ENCODE peak calls at places on chromosomes 6 and 20, in five cellular contexts. D, L, N, S and V are unnamed samples. For H3K79me2, the result is how much of the 10 kb centered on the place peaks cover.

GRCh38 chr6:36625161-36625919 is 31.2 kb downstream of the SRSF3 start:
- DNase-seq in D (no peak), L (peak), S (no peak), N (no peak), V (peak)

GRCh38 chr6:114785235-114786127 is 442.7 kb upstream of the HS3ST5 start:
- DNase-seq in N (no peak), S (no peak), D (no peak), L (no peak), V (no peak)

GRCh38 chr6:144555078-144555477 is 269.9 kb downstream of the UTRN start:
- DNase-seq in D (no peak), L (no peak), N (no peak), S (no peak), V (no peak)

GRCh38 chr20:11267131-11267761 is 593.4 kb upstream of the JAG1 start:
- DNase-seq in D (peak), L (peak), N (peak), S (peak), V (peak)

GRCh38 chr6:79536615-79536968 is 638 bp downstream of the LCA5 start:
- DNase-seq in S (peak), D (no peak), N (no peak), L (peak), V (peak)

GRCh38 chr6:53287336-53288225 is 61.2 kb downstream of the ELOVL5 start:
- DNase-seq in S (no peak), L (no peak), D (no peak), N (no peak), V (peak)

GRCh38 chr20:18983796-18984195 is 170.2 kb downstream of the SCP2D1 start:
- DNase-seq in D (no peak), L (no peak), N (no peak), S (no peak), V (no peak)

GRCh38 chr20:18394363-18394762 is 72.5 kb downstream of the DZANK1 start:
- DNase-seq in N (no peak), L (no peak), S (no peak), D (no peak), V (peak)

GRCh38 chr6:68628156-68628555 is 6.9 kb upstream of the ADGRB3 start:
- DNase-seq in L (no peak), N (no peak), S (no peak), D (no peak), V (no peak)

GRCh38 chr20:23048283-23049200 is 930 bp downstream of the THBD start:
- DNase-seq in N (peak), D (no peak), L (peak), S (peak), V (peak)

GRCh38 chr6:14542670-14543366 is 425.2 kb downstream of the CD83 start:
- DNase-seq in N (no peak), L (peak), S (no peak), D (no peak), V (no peak)

GRCh38 chr6:29529956-29530355 is 29.6 kb downstream of the UBD start:
- DNase-seq in D (no peak), L (no peak), S (no peak), N (no peak), V (no peak)

GRCh38 chr20:23143098-23143497 is 57.0 kb upstream of the CD93 start:
- DNase-seq in D (peak), L (peak), S (peak), N (peak), V (no peak)

GRCh38 chr6:143000771-143001170 is 55.8 kb upstream of the HIVEP2 start:
- DNase-seq in D (no peak), S (no peak), L (no peak), N (no peak), V (peak)

GRCh38 chr6:37171141-37171969 is 1.4 kb downstream of the PIM1 start:
- DNase-seq in S (peak), N (peak), L (peak), D (no peak), V (peak)

GRCh38 chr20:48656661-48657211 is 171.1 kb downstream of the PREX1 start:
- DNase-seq in N (no peak), D (peak), S (no peak), L (peak), V (peak)

GRCh38 chr20:51258582-51259175 is 235.8 kb upstream of the KCNG1 start:
- DNase-seq in D (no peak), L (peak), S (peak), N (no peak), V (peak)

GRCh38 chr20:63740070-63740500 is 509 bp downstream of the SLC2A4RG start:
- DNase-seq in N (peak), D (no peak), S (peak), L (peak), V (peak)

GRCh38 chr20:56429941-56430340 is 17.9 kb downstream of the CASS4 start:
- DNase-seq in D (no peak), L (peak), N (no peak), S (no peak), V (no peak)
- H3K4me3 ChIP-seq in D (no peak), L (no peak), N (no peak), S (no peak), V (no peak)

DNA sequence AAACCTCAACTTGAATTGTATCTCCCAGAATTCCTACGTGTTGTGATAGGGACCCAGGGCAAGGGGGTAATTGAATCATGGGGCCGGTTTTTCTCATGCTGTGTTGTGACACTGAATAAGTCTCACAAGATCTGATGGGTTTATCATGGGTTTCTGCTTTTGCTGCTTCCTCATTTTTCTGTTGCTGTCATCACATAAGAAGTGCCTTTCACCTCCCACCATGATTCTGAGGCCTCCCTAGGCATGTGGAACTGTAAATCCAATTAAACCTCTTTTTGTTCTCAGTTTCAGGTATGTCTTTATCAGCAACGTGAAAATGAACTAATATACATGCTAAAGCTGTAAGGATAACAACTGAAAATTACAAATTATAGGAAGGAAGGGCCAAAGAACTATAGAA is 88.3 kb downstream of the CDYL start:
- DNase-seq in N (no peak), S (no peak), D (no peak), L (no peak), V (no peak)
- H3K79me2 ChIP-seq in N (under half), S (half or more), D (under half), L (half or more), V (half or more)

DNA sequence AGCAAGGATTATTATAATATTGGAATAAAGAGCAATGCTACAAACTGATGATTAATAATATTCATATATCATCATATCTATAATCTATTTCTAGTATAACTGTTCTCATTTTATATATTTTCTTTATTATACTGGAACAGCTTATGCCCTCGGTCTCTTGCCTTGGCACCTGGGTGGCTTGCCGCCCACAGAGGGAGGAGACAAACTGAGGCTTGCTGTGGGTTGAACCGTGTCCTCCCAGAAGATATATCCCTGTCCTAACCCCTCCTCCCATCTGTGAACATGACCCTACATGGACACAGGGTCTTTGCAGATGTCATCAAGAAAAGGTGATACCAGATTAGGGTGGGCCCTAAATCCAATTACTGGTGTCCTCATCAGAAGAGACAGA is 4.7 kb downstream of the RNASET2 start:
- DNase-seq in D (no peak), S (no peak), N (no peak), L (no peak), V (no peak)
- H3K4me3 ChIP-seq in D (no peak), S (no peak), N (no peak), L (no peak), V (no peak)

DNA sequence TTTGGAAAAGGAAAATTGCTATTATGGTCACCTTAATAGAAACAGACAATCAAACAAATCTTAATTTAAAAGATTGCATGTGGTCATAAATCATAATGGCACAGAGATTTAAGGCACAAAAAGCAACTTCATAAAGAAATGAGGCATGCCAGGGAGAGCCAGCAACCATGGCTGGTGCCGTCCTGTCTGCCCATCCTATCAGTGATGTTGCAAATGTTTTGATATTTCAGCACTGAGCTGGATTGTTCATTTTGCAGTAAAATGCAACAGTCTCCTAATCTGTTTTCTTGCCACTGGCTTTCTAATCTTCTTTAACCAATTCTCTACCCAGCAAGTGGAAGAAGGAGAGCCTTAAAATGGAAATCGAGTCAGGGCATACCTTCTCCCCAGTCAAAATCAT is 249.8 kb downstream of the SAMD5 start:
- DNase-seq in S (no peak), L (no peak), N (no peak), D (no peak), V (no peak)
- H3K79me2 ChIP-seq in S (under half), L (under half), N (under half), D (under half), V (under half)

DNA sequence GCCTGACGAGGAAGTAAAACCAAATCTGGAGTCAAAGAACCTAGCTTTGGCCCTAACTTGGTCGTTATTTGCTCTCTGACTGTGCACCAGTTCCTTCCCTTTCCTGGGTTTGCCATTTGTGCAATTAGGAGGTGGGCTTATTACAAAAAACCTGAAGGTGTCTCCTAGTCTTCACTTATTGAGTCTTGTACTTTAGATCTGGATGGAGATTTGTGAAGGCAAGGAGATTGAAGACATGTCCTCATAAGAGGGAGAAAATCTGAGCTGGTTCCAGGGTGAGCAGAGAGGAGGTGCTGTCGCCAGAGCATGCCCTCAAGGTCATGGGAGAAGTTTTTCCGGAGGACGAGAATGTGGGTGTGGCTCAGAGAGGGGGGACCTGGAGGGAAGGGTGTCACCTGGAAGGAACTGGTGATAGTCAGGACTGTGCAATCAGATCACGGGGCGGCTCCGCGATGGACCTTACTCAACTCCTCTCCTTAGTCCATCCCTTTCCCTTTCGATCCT is 703 bp upstream of the ACSS2 start:
- DNase-seq in S (no peak), N (no peak), D (no peak), L (no peak), V (no peak)
- H3K4me3 ChIP-seq in S (no peak), N (peak), D (peak), L (peak), V (peak)

GRCh38 chr20:47251154-47252020 is 105.1 kb downstream of the ZMYND8 start:
- DNase-seq in D (no peak), L (no peak), N (no peak), S (no peak), V (no peak)
- H3K79me2 ChIP-seq in D (under half), L (half or more), N (under half), S (under half), V (half or more)

GRCh38 chr20:29741894-29742698 is 1515.4 kb upstream of the DEFB115 start:
- DNase-seq in S (no peak), N (no peak), L (no peak), D (no peak), V (no peak)

GRCh38 chr20:29740601-29740950 is 1516.9 kb upstream of the DEFB115 start:
- DNase-seq in N (no peak), L (no peak), D (no peak), S (no peak), V (no peak)

GRCh38 chr20:29740951-29741593 is 1516.4 kb upstream of the DEFB115 start:
- DNase-seq in D (no peak), L (no peak), S (no peak), N (no peak), V (no peak)

GRCh38 chr20:29742699-29743100 is 1514.8 kb upstream of the DEFB115 start:
- DNase-seq in D (no peak), L (no peak), S (no peak), N (no peak), V (no peak)

GRCh38 chr20:29741594-29741893 is 1515.9 kb upstream of the DEFB115 start:
- DNase-seq in N (no peak), D (no peak), L (no peak), S (no peak), V (no peak)
- H3K4me3 ChIP-seq in N (no peak), D (no peak), L (no peak), S (no peak), V (no peak)

GRCh38 chr20:32484221-32485125 is 100.7 kb downstream of the NOL4L start:
- DNase-seq in L (peak), N (peak), S (peak), D (no peak), V (peak)

GRCh38 chr20:32488066-32488838 is 96.9 kb downstream of the NOL4L start:
- DNase-seq in L (no peak), N (no peak), S (no peak), D (no peak), V (no peak)

GRCh38 chr20:32485770-32486248 is 99.3 kb downstream of the NOL4L start:
- DNase-seq in D (peak), N (peak), L (no peak), S (peak), V (no peak)

GRCh38 chr20:32485126-32485769 is 99.9 kb downstream of the NOL4L start:
- DNase-seq in S (peak), N (peak), L (peak), D (peak), V (peak)

DNA sequence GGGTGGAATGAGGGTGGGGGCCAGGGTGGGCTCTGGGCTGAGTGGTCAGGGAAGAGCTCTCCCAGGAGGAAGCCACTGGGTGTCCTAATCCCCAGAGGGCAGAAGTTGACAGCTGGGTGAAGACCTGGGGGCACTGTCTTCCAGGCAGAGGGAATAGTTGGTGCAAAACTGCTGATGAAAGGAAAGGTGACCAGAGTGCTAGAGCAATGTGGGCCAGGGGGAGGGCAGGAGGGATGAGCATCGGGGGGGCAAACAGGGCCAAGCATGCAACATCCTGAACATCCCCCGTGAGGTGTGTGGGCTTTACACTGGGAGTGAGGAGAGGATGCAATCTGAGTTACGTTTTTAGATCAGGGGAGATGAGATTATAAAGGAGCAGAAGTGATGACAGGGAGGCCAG is 97.8 kb downstream of the NOL4L start:
- DNase-seq in D (no peak), S (no peak), N (no peak), L (no peak), V (no peak)
- H3K79me2 ChIP-seq in D (under half), S (under half), N (under half), L (under half), V (under half)

DNA sequence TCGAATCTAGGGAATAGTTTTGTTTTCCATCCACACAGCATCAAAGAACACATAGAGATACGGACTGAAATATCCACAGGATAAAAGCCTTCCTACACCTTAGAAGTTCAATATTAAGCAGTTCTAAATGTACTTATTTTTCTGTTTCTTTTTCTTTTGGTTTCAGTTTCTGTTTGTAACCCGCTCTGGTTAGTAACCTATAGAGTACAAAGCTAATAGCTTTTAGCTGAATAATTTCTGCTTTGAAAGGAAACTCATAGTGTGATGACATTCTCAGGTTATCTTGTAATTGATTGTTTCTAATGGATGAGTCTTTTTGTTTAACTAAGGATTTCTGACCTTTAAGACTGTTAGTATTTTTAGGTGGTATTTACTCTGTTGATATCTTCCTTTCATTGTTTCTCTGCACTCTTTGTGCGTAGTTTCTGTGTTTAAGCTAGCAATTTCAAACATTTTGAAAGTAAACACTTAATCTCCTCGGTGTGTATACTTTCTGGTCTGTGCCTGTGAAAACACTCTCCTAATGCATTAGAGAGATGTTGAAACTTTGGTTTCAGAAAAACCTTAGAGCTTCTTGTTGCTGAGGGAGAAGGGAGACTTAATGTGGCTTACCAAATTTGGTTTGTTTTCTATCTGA is 385.5 kb downstream of the HDGFL1 start:
- DNase-seq in N (peak), D (peak), S (no peak), L (peak), V (no peak)
- H3K4me3 ChIP-seq in N (peak), D (no peak), S (peak), L (peak), V (no peak)